ENCODE peak calls at places on chromosomes 5 and 9, in nine cellular contexts. Z is endothelial cell of umbilical vein; C is tibial artery; V is CD4-positive, CD25-positive, alpha-beta regulatory T cell; H is SK-N-SH; K is neuronal stem cell; O is body of pancreas; E is PC-3; N is IMR-90. F is an unnamed sample.

GRCh38 chr9:22165144-22165543 is 156.0 kb upstream of the CDKN2B start:
- DNase-seq in Z (no peak), C (no peak), V (no peak), H (no peak), K (no peak), O (no peak), E (peak; percentile 52), N (peak; percentile 67), F (no peak)

GRCh38 chr5:40842351-40842750 is 1.2 kb downstream of the CARD6 start:
- DNase-seq in Z (peak; percentile 55), C (no peak), V (no peak), H (no peak), K (no peak), O (no peak), E (peak; percentile 86), N (peak; percentile 71), F (no peak)

GRCh38 chr9:42388146-42388690 is 204.8 kb downstream of the SPATA31A6 start:
- DNase-seq in Z (peak; percentile 36), C (no peak), V (no peak), H (peak; percentile 27), K (no peak), O (no peak), E (no peak), N (no peak), F (no peak)

GRCh38 chr5:135887447-135887864 is 8.2 kb downstream of the IL9 start:
- DNase-seq in Z (peak; percentile 61), C (no peak), V (peak; percentile 36), H (peak; percentile 78), K (peak; percentile 64), O (peak; percentile 68), E (peak; percentile 80), N (peak; percentile 69), F (peak; percentile 71)

GRCh38 chr5:35815089-35815936 is 41.4 kb upstream of the IL7R start:
- DNase-seq in Z (peak; percentile 59), C (no peak), V (no peak), H (peak; percentile 27), K (no peak), O (no peak), E (peak; percentile 74), N (no peak), F (peak; percentile 43)

GRCh38 chr5:139473565-139473964 is 2.8 kb downstream of the SMIM33 start:
- DNase-seq in Z (peak; percentile 64), C (no peak), V (no peak), H (peak; percentile 15), K (no peak), O (no peak), E (no peak), N (no peak), F (no peak)

GRCh38 chr5:3197699-3198098 is 397.9 kb upstream of the IRX1 start:
- DNase-seq in Z (no peak), C (no peak), V (no peak), H (no peak), K (peak; percentile 68), O (no peak), E (no peak), N (no peak), F (no peak)

GRCh38 chr5:74866653-74867162 is 521 bp upstream of the FAM169A start:
- DNase-seq in Z (no peak), C (no peak), V (no peak), H (peak; percentile 72), K (peak; percentile 55), O (no peak), E (no peak), N (no peak), F (no peak)

GRCh38 chr9:136968333-136969127 is 8.8 kb upstream of the PTGDS start:
- DNase-seq in Z (no peak), C (no peak), V (no peak), H (no peak), K (no peak), O (no peak), E (no peak), N (no peak), F (no peak)

GRCh38 chr9:124285903-124286291 is 28.1 kb downstream of the NEK6 start:
- DNase-seq in Z (peak; percentile 90), C (peak; percentile 89), V (no peak), H (no peak), K (no peak), O (peak; percentile 57), E (no peak), N (peak; percentile 99), F (no peak)

GRCh38 chr5:172748341-172748843 is 22.6 kb downstream of the DUSP1 start:
- DNase-seq in Z (peak; percentile 96), C (peak; percentile 81), V (no peak), H (no peak), K (no peak), O (no peak), E (no peak), N (no peak), F (no peak)

GRCh38 chr5:128498844-128499455 is 39.1 kb downstream of the FBN2 start:
- DNase-seq in Z (peak; percentile 60), C (no peak), V (no peak), H (peak; percentile 7), K (no peak), O (peak; percentile 6), E (peak; percentile 70), N (peak; percentile 79), F (peak; percentile 11)

GRCh38 chr9:111961575-111961974 is 65.0 kb downstream of the UGCG start:
- DNase-seq in Z (peak; percentile 87), C (no peak), V (no peak), H (no peak), K (no peak), O (peak; percentile 66), E (no peak), N (peak; percentile 86), F (no peak)

GRCh38 chr9:136902259-136902821 is 16.0 kb downstream of the TRAF2 start:
- DNase-seq in Z (peak; percentile 66), C (peak; percentile 68), V (peak; percentile 82), H (no peak), K (no peak), O (peak; percentile 89), E (peak; percentile 67), N (peak; percentile 86), F (no peak)

GRCh38 chr5:43042626-43043399 is 2.7 kb upstream of the ANXA2R start:
- DNase-seq in Z (peak; percentile 77), C (peak; percentile 70), V (peak; percentile 45), H (peak; percentile 35), K (peak; percentile 60), O (peak; percentile 76), E (peak; percentile 83), N (peak; percentile 70), F (no peak)
- H3K27ac ChIP-seq in Z (peak overlapping the region; percentile 77), C (peak overlapping the region; percentile 98), V (peak overlapping the region; percentile 95), H (peak overlapping the region; percentile 77), K (no peak overlapping the region), O (peak overlapping the region; percentile 91), E (peak overlapping the region; percentile 90), N (peak overlapping the region; percentile 88), F (no peak overlapping the region)

DNA sequence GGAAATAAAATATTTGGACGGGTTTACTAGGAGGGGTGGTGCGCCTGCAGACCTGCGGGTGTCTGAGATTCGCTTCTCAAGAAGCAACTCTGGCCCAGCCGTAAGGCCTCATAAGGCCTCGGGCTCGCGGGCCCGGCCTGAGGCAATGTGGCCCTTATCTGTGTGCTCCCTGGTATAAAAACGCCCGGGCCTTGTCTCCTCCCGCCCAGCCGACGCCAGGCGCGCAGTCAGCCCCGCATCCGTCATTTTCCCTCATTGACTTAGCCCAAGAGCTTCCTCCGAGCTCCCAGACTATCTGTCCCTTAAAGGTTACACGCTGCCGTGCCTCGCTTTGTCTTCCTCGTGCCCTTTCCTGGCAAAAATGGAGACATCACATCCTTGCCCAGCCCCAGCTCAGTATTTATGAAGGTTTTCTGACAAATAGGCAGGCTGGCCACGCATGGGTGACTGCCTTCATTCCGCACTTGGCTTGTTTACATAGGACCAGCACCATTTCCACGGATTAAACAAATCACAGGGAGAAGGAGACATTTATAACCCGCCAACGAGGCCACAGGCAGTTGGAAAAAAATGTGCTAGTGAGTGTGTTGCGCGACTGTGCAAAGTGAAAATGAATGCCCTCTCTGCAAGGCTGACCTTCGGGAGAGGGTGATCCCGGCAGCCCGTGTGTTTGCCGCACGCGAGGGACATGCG is 74.5 kb upstream of the TBCA start:
- DNase-seq in Z (no peak), C (no peak), V (no peak), H (no peak), K (peak; percentile 30), O (no peak), E (no peak), N (no peak), F (no peak)
- H3K27me3 ChIP-seq in Z (peaks cover 55% of the 10 kb centered on the region), C (no peaks in the 10 kb centered on the region), V (peaks cover 56% of the 10 kb centered on the region), H (no peaks in the 10 kb centered on the region), K (peaks cover 40% of the 10 kb centered on the region), O (no peaks in the 10 kb centered on the region), E (no peaks in the 10 kb centered on the region), N (peaks cover 6% of the 10 kb centered on the region), F (no peaks in the 10 kb centered on the region)

GRCh38 chr5:93589812-93590215 is 6.8 kb downstream of the NR2F1 start:
- DNase-seq in Z (no peak), C (no peak), V (no peak), H (peak; percentile 59), K (no peak), O (no peak), E (no peak), N (no peak), F (no peak)

GRCh38 chr5:93586948-93587918 is 4.2 kb downstream of the NR2F1 start:
- DNase-seq in Z (no peak), C (no peak), V (no peak), H (peak; percentile 42), K (no peak), O (no peak), E (no peak), N (peak; percentile 60), F (no peak)

GRCh38 chr5:93588586-93589347 is 5.7 kb downstream of the NR2F1 start:
- DNase-seq in Z (no peak), C (no peak), V (no peak), H (peak; percentile 51), K (no peak), O (no peak), E (no peak), N (peak; percentile 59), F (no peak)

GRCh38 chr5:93589348-93589662 is 6.3 kb downstream of the NR2F1 start:
- DNase-seq in Z (no peak), C (no peak), V (no peak), H (peak; percentile 33), K (no peak), O (no peak), E (no peak), N (no peak), F (no peak)

DNA sequence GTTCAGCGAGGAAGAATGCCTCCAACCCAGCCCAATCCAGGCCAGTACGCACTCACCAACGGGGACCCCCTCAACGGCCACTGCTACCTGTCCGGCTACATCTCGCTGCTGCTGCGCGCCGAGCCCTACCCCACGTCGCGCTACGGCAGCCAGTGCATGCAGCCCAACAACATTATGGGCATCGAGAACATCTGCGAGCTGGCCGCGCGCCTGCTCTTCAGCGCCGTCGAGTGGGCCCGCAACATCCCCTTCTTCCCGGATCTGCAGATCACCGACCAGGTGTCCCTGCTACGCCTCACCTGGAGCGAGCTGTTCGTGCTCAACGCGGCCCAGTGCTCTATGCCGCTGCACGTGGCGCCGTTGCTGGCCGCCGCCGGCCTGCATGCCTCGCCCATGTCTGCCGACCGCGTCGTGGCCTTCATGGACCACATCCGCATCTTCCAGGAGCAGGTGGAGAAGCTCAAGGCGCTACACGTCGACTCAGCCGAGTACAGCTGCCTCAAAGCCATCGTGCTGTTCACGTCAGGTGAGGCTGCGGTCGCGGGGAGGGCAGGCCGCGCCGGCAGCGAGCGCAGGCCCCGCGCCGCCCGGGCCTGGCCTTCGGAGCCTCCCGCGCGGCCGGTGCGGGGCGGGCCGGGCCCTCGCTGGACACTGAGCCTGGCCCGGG is 5.0 kb downstream of the NR2F1 start:
- DNase-seq in Z (no peak), C (no peak), V (no peak), H (peak; percentile 27), K (no peak), O (no peak), E (no peak), N (no peak), F (no peak)
- H3K4me3 ChIP-seq in Z (no peak overlapping the region), C (no peak overlapping the region), V (no peak overlapping the region), H (peak overlapping the region; percentile 86), K (peak overlapping the region; percentile 97), O (no peak overlapping the region), E (no peak overlapping the region), N (peak overlapping the region; percentile 99), F (no peak overlapping the region)

GRCh38 chr5:58459276-58459859 is 518 bp downstream of the PLK2 start:
- DNase-seq in Z (peak; percentile 46), C (peak; percentile 27), V (no peak), H (no peak), K (no peak), O (peak; percentile 47), E (no peak), N (peak; percentile 38), F (no peak)
- H3K27ac ChIP-seq in Z (peak overlapping the region; percentile 87), C (peak overlapping the region; percentile 85), V (peak overlapping the region; percentile 71), H (peak overlapping the region; percentile 85), K (no peak overlapping the region), O (peak overlapping the region; percentile 99), E (peak overlapping the region; percentile 84), N (peak overlapping the region; percentile 81), F (no peak overlapping the region)

F was measured in WERI-Rb-1.